ENCODE peak calls at places on chromosomes 16 and 17, in six cellular contexts. T is pancreas; W is H54; Q is activated T-cell treated with anti-CD3 and anti-CD28 coated beads for 1 hour; P is stimulated activated CD4-positive, alpha-beta T cell treated with anti-CD3 and anti-CD28 coated beads, Interleukin-15, amount 100 ng/mL, for 1 hour; N is activated CD8-positive, alpha-beta T cell treated with anti-CD3 and anti-CD28 coated beads, Interleukin-2, amount 10 ng/mL, durations not matched to agents 7 days and 5 days. Y is an unnamed sample.

GRCh38 chr17:57600092-57600491 is 145.0 kb downstream of the CCDC182 start:
- DNase-seq in Q (no peak), T (no peak), P (peak; percentile 12), N (peak; percentile 83), W (no peak), Y (no peak)

GRCh38 chr17:38867179-38867994 is 2.5 kb upstream of the LASP1 start:
- DNase-seq in N (peak; percentile 84), P (no peak), Q (peak; percentile 55), W (no peak), T (peak; percentile 79), Y (no peak)

GRCh38 chr17:17313350-17313991 is 10.3 kb downstream of the NT5M start:
- DNase-seq in Q (peak; percentile 63), T (peak; percentile 70), P (peak; percentile 60), N (peak; percentile 82), W (no peak), Y (no peak)

GRCh38 chr16:11572301-11572995 is 14.3 kb downstream of the LITAF start:
- DNase-seq in T (no peak), Q (peak; percentile 27), P (no peak), N (peak; percentile 70), W (no peak), Y (peak; percentile 61)

GRCh38 chr17:31533546-31534155 is 142.2 kb downstream of the RAB11FIP4 start:
- DNase-seq in T (peak; percentile 36), W (peak; percentile 78), P (no peak), Q (no peak), N (no peak), Y (no peak)

GRCh38 chr17:44083250-44083849 is 12.8 kb downstream of the G6PC3 start:
- DNase-seq in Q (no peak), P (no peak), N (no peak), T (no peak), W (no peak), Y (no peak)

GRCh38 chr17:61475726-61476125 is 23.5 kb downstream of the TBX4 start:
- DNase-seq in N (no peak), Q (no peak), W (no peak), P (no peak), T (no peak), Y (no peak)

GRCh38 chr16:56649820-56650219 is 1.9 kb upstream of the MT1B start:
- DNase-seq in T (no peak), Q (no peak), W (no peak), P (no peak), N (no peak), Y (no peak)

GRCh38 chr16:67399218-67399733 is 6.0 kb upstream of the TPPP3 start:
- DNase-seq in W (no peak), T (peak; percentile 47), P (no peak), N (peak; percentile 55), Q (peak; percentile 17), Y (no peak)

GRCh38 chr17:76083536-76083935 is 4.6 kb downstream of the ZACN start:
- DNase-seq in N (no peak), Q (no peak), T (no peak), P (no peak), W (no peak), Y (no peak)

GRCh38 chr17:48427598-48427997 is 2.4 kb downstream of the SKAP1 start:
- DNase-seq in Q (peak; percentile 47), N (peak; percentile 85), W (no peak), T (no peak), P (peak; percentile 36), Y (no peak)

Y was measured in aorta.